ENCODE peak calls at places on chromosomes 2 and 18, in ten cellular contexts. One of them, this sample, is unnamed.

GRCh38 chr2:124120246-124120645 is 95.2 kb downstream of the CNTNAP5 start:
- DNase-seq in HepG2: no peak
- DNase-seq in esophagus muscularis mucosa: no peak
- DNase-seq in endothelial cell of umbilical vein: no peak
- DNase-seq in suprapubic skin: no peak
- DNase-seq in H1: no peak
- DNase-seq in Panc1: no peak
- DNase-seq in HCT116: no peak
- DNase-seq in prostate gland: no peak
- DNase-seq in GM23338: peak; percentile 22
- DNase-seq in this sample: no peak

GRCh38 chr2:236051803-236052202 is 116.4 kb downstream of the GBX2 start:
- DNase-seq in H1: no peak
- DNase-seq in Panc1: no peak
- DNase-seq in suprapubic skin: no peak
- DNase-seq in HepG2: no peak
- DNase-seq in GM23338: no peak
- DNase-seq in esophagus muscularis mucosa: no peak
- DNase-seq in HCT116: no peak
- DNase-seq in prostate gland: no peak
- DNase-seq in endothelial cell of umbilical vein: no peak
- DNase-seq in this sample: no peak

GRCh38 chr2:7730449-7730848 is 813.2 kb downstream of the RNF144A start:
- DNase-seq in HepG2: no peak
- DNase-seq in suprapubic skin: no peak
- DNase-seq in Panc1: no peak
- DNase-seq in GM23338: no peak
- DNase-seq in endothelial cell of umbilical vein: no peak
- DNase-seq in prostate gland: no peak
- DNase-seq in HCT116: no peak
- DNase-seq in esophagus muscularis mucosa: peak; percentile 53
- DNase-seq in H1: no peak
- DNase-seq in this sample: no peak

GRCh38 chr2:38443021-38443541 is 66.0 kb upstream of the ATL2 start:
- DNase-seq in endothelial cell of umbilical vein: no peak
- DNase-seq in H1: no peak
- DNase-seq in HepG2: no peak
- DNase-seq in esophagus muscularis mucosa: no peak
- DNase-seq in prostate gland: peak; percentile 48
- DNase-seq in Panc1: no peak
- DNase-seq in suprapubic skin: no peak
- DNase-seq in HCT116: peak; percentile 19
- DNase-seq in GM23338: no peak
- DNase-seq in this sample: no peak

GRCh38 chr2:173153486-173153885 is 77.8 kb downstream of the MAP3K20 start:
- DNase-seq in HCT116: no peak
- DNase-seq in H1: no peak
- DNase-seq in esophagus muscularis mucosa: no peak
- DNase-seq in Panc1: no peak
- DNase-seq in endothelial cell of umbilical vein: no peak
- DNase-seq in GM23338: no peak
- DNase-seq in suprapubic skin: no peak
- DNase-seq in prostate gland: no peak
- DNase-seq in HepG2: no peak
- DNase-seq in this sample: no peak

GRCh38 chr2:99808801-99809200 is 319.0 kb upstream of the REV1 start:
- DNase-seq in HCT116: no peak
- DNase-seq in prostate gland: no peak
- DNase-seq in esophagus muscularis mucosa: no peak
- DNase-seq in HepG2: no peak
- DNase-seq in Panc1: no peak
- DNase-seq in endothelial cell of umbilical vein: no peak
- DNase-seq in GM23338: no peak
- DNase-seq in H1: no peak
- DNase-seq in suprapubic skin: no peak
- DNase-seq in this sample: no peak

GRCh38 chr2:113064898-113065297 is 2.9 kb upstream of the IL1F10 start:
- DNase-seq in endothelial cell of umbilical vein: no peak
- DNase-seq in prostate gland: no peak
- DNase-seq in GM23338: no peak
- DNase-seq in HepG2: no peak
- DNase-seq in H1: no peak
- DNase-seq in HCT116: no peak
- DNase-seq in esophagus muscularis mucosa: peak; percentile 21
- DNase-seq in suprapubic skin: no peak
- DNase-seq in Panc1: no peak
- DNase-seq in this sample: no peak

GRCh38 chr2:236177967-236178909 is 10.1 kb upstream of the GBX2 start:
- DNase-seq in prostate gland: no peak
- DNase-seq in Panc1: peak; percentile 69
- DNase-seq in HCT116: peak; percentile 56
- DNase-seq in suprapubic skin: no peak
- DNase-seq in HepG2: peak; percentile 54
- DNase-seq in endothelial cell of umbilical vein: peak; percentile 78
- DNase-seq in esophagus muscularis mucosa: no peak
- DNase-seq in GM23338: peak; percentile 85
- DNase-seq in H1: no peak
- DNase-seq in this sample: no peak

GRCh38 chr2:45013229-45014015 is 4.2 kb upstream of the SIX2 start:
- DNase-seq in Panc1: no peak
- DNase-seq in esophagus muscularis mucosa: no peak
- DNase-seq in GM23338: peak; percentile 60
- DNase-seq in HCT116: no peak
- DNase-seq in HepG2: no peak
- DNase-seq in suprapubic skin: no peak
- DNase-seq in endothelial cell of umbilical vein: no peak
- DNase-seq in H1: no peak
- DNase-seq in prostate gland: no peak
- DNase-seq in this sample: no peak

GRCh38 chr2:45014016-45014702 is 4.9 kb upstream of the SIX2 start:
- DNase-seq in HepG2: no peak
- DNase-seq in Panc1: no peak
- DNase-seq in GM23338: peak; percentile 85
- DNase-seq in suprapubic skin: no peak
- DNase-seq in H1: no peak
- DNase-seq in esophagus muscularis mucosa: no peak
- DNase-seq in prostate gland: no peak
- DNase-seq in endothelial cell of umbilical vein: peak; percentile 47
- DNase-seq in HCT116: no peak
- DNase-seq in this sample: no peak

GRCh38 chr2:45011621-45012602 is 2.7 kb upstream of the SIX2 start:
- DNase-seq in HepG2: no peak
- DNase-seq in Panc1: no peak
- DNase-seq in esophagus muscularis mucosa: no peak
- DNase-seq in GM23338: no peak
- DNase-seq in prostate gland: no peak
- DNase-seq in suprapubic skin: no peak
- DNase-seq in HCT116: no peak
- DNase-seq in endothelial cell of umbilical vein: no peak
- DNase-seq in H1: no peak
- DNase-seq in this sample: no peak

GRCh38 chr2:45010706-45011036 is 1.4 kb upstream of the SIX2 start:
- DNase-seq in GM23338: no peak
- DNase-seq in endothelial cell of umbilical vein: no peak
- DNase-seq in esophagus muscularis mucosa: no peak
- DNase-seq in suprapubic skin: no peak
- DNase-seq in HepG2: no peak
- DNase-seq in H1: no peak
- DNase-seq in prostate gland: no peak
- DNase-seq in HCT116: no peak
- DNase-seq in Panc1: no peak
- DNase-seq in this sample: no peak

DNA sequence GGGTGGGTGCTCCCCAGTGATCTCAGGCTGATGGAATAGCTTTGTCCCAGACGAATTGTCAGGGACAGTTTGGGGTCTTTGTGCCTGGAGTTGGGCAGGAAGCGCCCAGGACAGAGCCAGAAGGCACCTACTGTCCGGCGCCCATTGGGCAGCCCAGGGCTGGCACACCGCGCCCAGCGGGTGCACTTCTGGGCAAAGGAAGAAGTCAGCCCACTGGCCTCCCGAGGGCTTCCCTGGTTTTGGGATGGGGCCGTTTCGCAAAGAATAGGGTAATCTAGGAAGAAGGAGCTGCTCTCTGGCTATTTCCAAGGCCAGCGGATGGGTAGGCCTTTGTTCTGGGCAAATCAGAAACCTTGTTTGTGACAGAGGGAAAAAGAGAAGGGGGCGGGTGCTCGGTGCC is 3.5 kb upstream of the SIX2 start:
- DNase-seq in prostate gland: no peak
- DNase-seq in GM23338: no peak
- DNase-seq in H1: no peak
- DNase-seq in Panc1: no peak
- DNase-seq in endothelial cell of umbilical vein: no peak
- DNase-seq in esophagus muscularis mucosa: no peak
- DNase-seq in suprapubic skin: no peak
- DNase-seq in HCT116: no peak
- DNase-seq in HepG2: no peak
- DNase-seq in this sample: no peak
- H3K4me3 ChIP-seq in prostate gland: no peak overlapping the region
- H3K4me3 ChIP-seq in GM23338: peak overlapping the region; percentile 66
- H3K4me3 ChIP-seq in H1: no peak overlapping the region
- H3K4me3 ChIP-seq in Panc1: no peak overlapping the region
- H3K4me3 ChIP-seq in endothelial cell of umbilical vein: no peak overlapping the region
- H3K4me3 ChIP-seq in esophagus muscularis mucosa: no peak overlapping the region
- H3K4me3 ChIP-seq in suprapubic skin: no peak overlapping the region
- H3K4me3 ChIP-seq in HCT116: no peak overlapping the region
- H3K4me3 ChIP-seq in HepG2: no peak overlapping the region
- H3K4me3 ChIP-seq in this sample: peak overlapping the region; percentile 29

GRCh38 chr18:76351961-76352581 is 143.0 kb downstream of the ZNF516 start:
- DNase-seq in Panc1: no peak
- DNase-seq in GM23338: peak; percentile 40
- DNase-seq in H1: no peak
- DNase-seq in HepG2: peak; percentile 80
- DNase-seq in esophagus muscularis mucosa: peak; percentile 93
- DNase-seq in endothelial cell of umbilical vein: no peak
- DNase-seq in prostate gland: peak; percentile 73
- DNase-seq in HCT116: no peak
- DNase-seq in suprapubic skin: peak; percentile 86
- DNase-seq in this sample: no peak
- TF ChIP-seq POLR2AphosphoS5 in Panc1: no peak
- TF ChIP-seq POLR2AphosphoS5 in GM23338: no peak
- TF ChIP-seq POLR2AphosphoS5 in H1: no peak
- TF ChIP-seq POLR2AphosphoS5 in HepG2: no peak
- TF ChIP-seq POLR2AphosphoS5 in esophagus muscularis mucosa: peak; percentile 94
- TF ChIP-seq POLR2AphosphoS5 in endothelial cell of umbilical vein: no peak
- TF ChIP-seq POLR2AphosphoS5 in prostate gland: peak; percentile 82
- TF ChIP-seq POLR2AphosphoS5 in HCT116: no peak
- TF ChIP-seq POLR2AphosphoS5 in suprapubic skin: no peak
- TF ChIP-seq POLR2AphosphoS5 in this sample: peak; percentile 59

GRCh38 chr2:44330801-44331200 is 30.5 kb downstream of the PREPL start:
- DNase-seq in esophagus muscularis mucosa: no peak
- DNase-seq in Panc1: no peak
- DNase-seq in GM23338: no peak
- DNase-seq in HepG2: peak; percentile 7
- DNase-seq in prostate gland: no peak
- DNase-seq in endothelial cell of umbilical vein: no peak
- DNase-seq in HCT116: no peak
- DNase-seq in H1: no peak
- DNase-seq in suprapubic skin: no peak
- DNase-seq in this sample: no peak

GRCh38 chr2:44325897-44326296 is 35.4 kb downstream of the PREPL start:
- DNase-seq in esophagus muscularis mucosa: no peak
- DNase-seq in GM23338: no peak
- DNase-seq in Panc1: no peak
- DNase-seq in endothelial cell of umbilical vein: no peak
- DNase-seq in HCT116: no peak
- DNase-seq in prostate gland: no peak
- DNase-seq in suprapubic skin: no peak
- DNase-seq in HepG2: no peak
- DNase-seq in H1: no peak
- DNase-seq in this sample: no peak

GRCh38 chr2:44326548-44327269 is 34.6 kb downstream of the PREPL start:
- DNase-seq in GM23338: no peak
- DNase-seq in H1: no peak
- DNase-seq in endothelial cell of umbilical vein: no peak
- DNase-seq in HepG2: no peak
- DNase-seq in HCT116: no peak
- DNase-seq in suprapubic skin: no peak
- DNase-seq in prostate gland: no peak
- DNase-seq in esophagus muscularis mucosa: no peak
- DNase-seq in Panc1: no peak
- DNase-seq in this sample: no peak

GRCh38 chr2:44324971-44325426 is 36.3 kb downstream of the PREPL start:
- DNase-seq in HepG2: no peak
- DNase-seq in H1: no peak
- DNase-seq in esophagus muscularis mucosa: no peak
- DNase-seq in GM23338: no peak
- DNase-seq in Panc1: no peak
- DNase-seq in suprapubic skin: no peak
- DNase-seq in prostate gland: no peak
- DNase-seq in HCT116: no peak
- DNase-seq in endothelial cell of umbilical vein: no peak
- DNase-seq in this sample: no peak

DNA sequence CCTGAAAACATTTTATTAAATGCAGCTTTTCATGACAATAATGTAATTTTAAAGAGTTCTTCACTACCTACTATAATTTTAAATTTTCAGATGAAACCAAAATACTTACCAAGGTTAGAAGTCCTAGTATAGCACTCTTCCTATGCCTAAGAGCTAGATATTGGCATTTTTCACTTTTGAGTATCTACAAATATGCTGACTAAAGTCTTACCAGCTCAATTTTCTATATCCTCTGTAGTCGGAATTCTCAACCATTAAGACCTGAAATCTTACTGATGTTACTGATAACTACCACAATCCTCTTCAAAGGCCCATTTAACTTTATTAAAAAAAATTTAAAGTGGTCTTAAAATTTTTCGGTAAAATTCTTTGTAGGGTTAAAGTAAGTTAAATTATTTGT is 32.0 kb downstream of the PREPL start:
- DNase-seq in GM23338: no peak
- DNase-seq in H1: no peak
- DNase-seq in esophagus muscularis mucosa: no peak
- DNase-seq in endothelial cell of umbilical vein: no peak
- DNase-seq in suprapubic skin: no peak
- DNase-seq in HCT116: no peak
- DNase-seq in Panc1: no peak
- DNase-seq in prostate gland: no peak
- DNase-seq in HepG2: no peak
- DNase-seq in this sample: no peak
- H3K36me3 ChIP-seq in GM23338: no peaks in the 10 kb centered on the region
- H3K36me3 ChIP-seq in H1: peaks cover 5% of the 10 kb centered on the region
- H3K36me3 ChIP-seq in esophagus muscularis mucosa: peaks cover 26% of the 10 kb centered on the region
- H3K36me3 ChIP-seq in endothelial cell of umbilical vein: peaks cover 5% of the 10 kb centered on the region
- H3K36me3 ChIP-seq in suprapubic skin: peaks cover 62% of the 10 kb centered on the region
- H3K36me3 ChIP-seq in HCT116: peaks cover 9% of the 10 kb centered on the region
- H3K36me3 ChIP-seq in Panc1: peaks cover 17% of the 10 kb centered on the region
- H3K36me3 ChIP-seq in prostate gland: peaks cover 5% of the 10 kb centered on the region
- H3K36me3 ChIP-seq in HepG2: peaks cover 56% of the 10 kb centered on the region
- H3K36me3 ChIP-seq in this sample: peaks cover 57% of the 10 kb centered on the region

GRCh38 chr2:71547616-71548285 is 94.4 kb downstream of the DYSF start:
- DNase-seq in suprapubic skin: peak; percentile 24
- DNase-seq in esophagus muscularis mucosa: no peak
- DNase-seq in H1: no peak
- DNase-seq in prostate gland: no peak
- DNase-seq in HepG2: no peak
- DNase-seq in endothelial cell of umbilical vein: no peak
- DNase-seq in HCT116: no peak
- DNase-seq in Panc1: no peak
- DNase-seq in GM23338: no peak
- DNase-seq in this sample: peak; percentile 41

GRCh38 chr2:71546275-71546638 is 92.9 kb downstream of the DYSF start:
- DNase-seq in HepG2: no peak
- DNase-seq in GM23338: no peak
- DNase-seq in HCT116: no peak
- DNase-seq in Panc1: no peak
- DNase-seq in prostate gland: no peak
- DNase-seq in H1: no peak
- DNase-seq in endothelial cell of umbilical vein: no peak
- DNase-seq in esophagus muscularis mucosa: no peak
- DNase-seq in suprapubic skin: peak; percentile 4
- DNase-seq in this sample: no peak

GRCh38 chr2:71544919-71545571 is 91.7 kb downstream of the DYSF start:
- DNase-seq in Panc1: no peak
- DNase-seq in suprapubic skin: peak; percentile 45
- DNase-seq in H1: no peak
- DNase-seq in HCT116: no peak
- DNase-seq in GM23338: no peak
- DNase-seq in endothelial cell of umbilical vein: peak; percentile 31
- DNase-seq in esophagus muscularis mucosa: no peak
- DNase-seq in HepG2: no peak
- DNase-seq in prostate gland: no peak
- DNase-seq in this sample: peak; percentile 74

GRCh38 chr2:71546777-71547281 is 93.5 kb downstream of the DYSF start:
- DNase-seq in GM23338: no peak
- DNase-seq in HepG2: peak; percentile 18
- DNase-seq in esophagus muscularis mucosa: no peak
- DNase-seq in prostate gland: no peak
- DNase-seq in suprapubic skin: peak; percentile 50
- DNase-seq in HCT116: no peak
- DNase-seq in endothelial cell of umbilical vein: no peak
- DNase-seq in Panc1: no peak
- DNase-seq in H1: no peak
- DNase-seq in this sample: peak; percentile 51

DNA sequence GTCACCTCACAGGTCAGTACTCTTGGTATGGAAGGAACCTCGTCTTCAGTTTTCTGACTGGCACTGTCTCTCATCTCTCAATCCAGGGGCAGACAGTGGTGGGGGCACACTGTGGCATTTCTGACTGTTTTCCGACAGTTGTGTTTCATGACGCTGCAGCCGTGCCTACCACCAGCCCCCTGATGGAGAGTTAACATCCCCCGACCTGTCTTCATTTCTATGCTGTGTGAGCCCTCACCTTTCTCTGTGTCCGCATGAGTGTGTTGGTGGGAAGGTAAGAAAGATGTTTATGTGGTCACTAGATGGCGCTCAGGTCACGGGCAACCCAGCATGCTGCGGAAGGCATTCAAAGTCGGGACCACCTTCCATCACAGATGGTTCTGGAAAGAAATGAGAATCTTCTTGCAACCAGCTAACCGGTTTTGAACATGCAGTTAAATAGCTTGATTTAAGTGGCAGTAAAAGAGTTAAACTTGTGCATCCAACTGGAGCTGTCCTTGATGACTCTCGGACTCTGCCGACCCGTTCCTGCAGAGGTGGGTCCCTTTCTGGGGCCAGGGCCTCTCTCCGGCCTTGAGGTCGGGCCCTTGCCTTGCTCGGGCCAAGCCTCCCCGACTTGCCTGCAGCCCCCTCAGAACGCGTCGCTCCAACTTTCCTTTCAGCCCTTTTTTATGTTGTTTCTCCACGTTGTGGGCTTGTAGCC is 92.4 kb downstream of the DYSF start:
- DNase-seq in prostate gland: peak; percentile 56
- DNase-seq in HepG2: peak; percentile 64
- DNase-seq in HCT116: peak; percentile 57
- DNase-seq in GM23338: peak; percentile 87
- DNase-seq in suprapubic skin: peak; percentile 53
- DNase-seq in H1: peak; percentile 56
- DNase-seq in Panc1: peak; percentile 30
- DNase-seq in esophagus muscularis mucosa: no peak
- DNase-seq in endothelial cell of umbilical vein: peak; percentile 74
- DNase-seq in this sample: peak; percentile 70
- H3K4me3 ChIP-seq in prostate gland: no peak overlapping the region
- H3K4me3 ChIP-seq in HepG2: peak overlapping the region; percentile 29
- H3K4me3 ChIP-seq in HCT116: peak overlapping the region; percentile 37
- H3K4me3 ChIP-seq in GM23338: no peak overlapping the region
- H3K4me3 ChIP-seq in suprapubic skin: peak overlapping the region; percentile 28
- H3K4me3 ChIP-seq in H1: no peak overlapping the region
- H3K4me3 ChIP-seq in Panc1: peak overlapping the region; percentile 25
- H3K4me3 ChIP-seq in esophagus muscularis mucosa: peak overlapping the region; percentile 32
- H3K4me3 ChIP-seq in endothelial cell of umbilical vein: no peak overlapping the region
- H3K4me3 ChIP-seq in this sample: no peak overlapping the region

This sample was measured in spleen.